ENCODE peak calls at places on chromosomes 7 and 10, in nine cellular contexts. One of them, this sample, is unnamed.

GRCh38 chr10:70571636-70572439 is 30.7 kb downstream of the PRF1 start:
- DNase-seq in lung: no peak
- DNase-seq in HT1080: no peak
- DNase-seq in EL: no peak
- DNase-seq in NCI-H1092 treated with DMSO at 0.1 percent for 48 hours: no peak
- DNase-seq in fibroblast of pulmonary artery: no peak
- DNase-seq in mesothelial cell of epicardium: no peak
- DNase-seq in activated T-cell treated with anti-CD3 and anti-CD28 coated beads for 48 hours: no peak
- DNase-seq in T-helper 9 cell: no peak
- DNase-seq in this sample: no peak

GRCh38 chr10:44510716-44511115 is 125.8 kb upstream of the CXCL12 start:
- DNase-seq in lung: no peak
- DNase-seq in HT1080: no peak
- DNase-seq in EL: peak; percentile 74
- DNase-seq in NCI-H1092 treated with DMSO at 0.1 percent for 48 hours: no peak
- DNase-seq in fibroblast of pulmonary artery: peak; percentile 58
- DNase-seq in mesothelial cell of epicardium: no peak
- DNase-seq in activated T-cell treated with anti-CD3 and anti-CD28 coated beads for 48 hours: no peak
- DNase-seq in T-helper 9 cell: no peak
- DNase-seq in this sample: no peak

GRCh38 chr7:100808354-100808875 is 18.9 kb downstream of the EPHB4 start:
- DNase-seq in lung: no peak
- DNase-seq in HT1080: no peak
- DNase-seq in EL: no peak
- DNase-seq in NCI-H1092 treated with DMSO at 0.1 percent for 48 hours: no peak
- DNase-seq in fibroblast of pulmonary artery: no peak
- DNase-seq in mesothelial cell of epicardium: no peak
- DNase-seq in activated T-cell treated with anti-CD3 and anti-CD28 coated beads for 48 hours: no peak
- DNase-seq in T-helper 9 cell: no peak
- DNase-seq in this sample: no peak

GRCh38 chr10:116970050-116970449 is 34.9 kb downstream of the SHTN1 start:
- DNase-seq in lung: no peak
- DNase-seq in HT1080: no peak
- DNase-seq in EL: no peak
- DNase-seq in NCI-H1092 treated with DMSO at 0.1 percent for 48 hours: no peak
- DNase-seq in fibroblast of pulmonary artery: no peak
- DNase-seq in mesothelial cell of epicardium: no peak
- DNase-seq in activated T-cell treated with anti-CD3 and anti-CD28 coated beads for 48 hours: no peak
- DNase-seq in T-helper 9 cell: no peak
- DNase-seq in this sample: no peak

GRCh38 chr7:143485500-143485899 is 7.8 kb downstream of the TAS2R41 start:
- DNase-seq in lung: no peak
- DNase-seq in HT1080: peak; percentile 6
- DNase-seq in EL: peak; percentile 67
- DNase-seq in NCI-H1092 treated with DMSO at 0.1 percent for 48 hours: no peak
- DNase-seq in fibroblast of pulmonary artery: no peak
- DNase-seq in mesothelial cell of epicardium: no peak
- DNase-seq in activated T-cell treated with anti-CD3 and anti-CD28 coated beads for 48 hours: no peak
- DNase-seq in T-helper 9 cell: no peak
- DNase-seq in this sample: no peak

GRCh38 chr7:137241655-137242054 is 101.9 kb downstream of the PTN start:
- DNase-seq in lung: no peak
- DNase-seq in HT1080: no peak
- DNase-seq in EL: no peak
- DNase-seq in NCI-H1092 treated with DMSO at 0.1 percent for 48 hours: no peak
- DNase-seq in fibroblast of pulmonary artery: no peak
- DNase-seq in mesothelial cell of epicardium: no peak
- DNase-seq in activated T-cell treated with anti-CD3 and anti-CD28 coated beads for 48 hours: no peak
- DNase-seq in T-helper 9 cell: no peak
- DNase-seq in this sample: no peak

GRCh38 chr7:6478186-6478585 is 30.4 kb upstream of the DAGLB start:
- DNase-seq in lung: no peak
- DNase-seq in HT1080: no peak
- DNase-seq in EL: no peak
- DNase-seq in NCI-H1092 treated with DMSO at 0.1 percent for 48 hours: no peak
- DNase-seq in fibroblast of pulmonary artery: no peak
- DNase-seq in mesothelial cell of epicardium: no peak
- DNase-seq in activated T-cell treated with anti-CD3 and anti-CD28 coated beads for 48 hours: no peak
- DNase-seq in T-helper 9 cell: no peak
- DNase-seq in this sample: no peak

GRCh38 chr10:114766470-114766869 is 55.1 kb upstream of the FHIP2A start:
- DNase-seq in lung: no peak
- DNase-seq in HT1080: no peak
- DNase-seq in EL: no peak
- DNase-seq in NCI-H1092 treated with DMSO at 0.1 percent for 48 hours: no peak
- DNase-seq in fibroblast of pulmonary artery: no peak
- DNase-seq in mesothelial cell of epicardium: no peak
- DNase-seq in activated T-cell treated with anti-CD3 and anti-CD28 coated beads for 48 hours: no peak
- DNase-seq in T-helper 9 cell: no peak
- DNase-seq in this sample: no peak

GRCh38 chr10:63595072-63595471 is 73.9 kb downstream of the REEP3 start:
- DNase-seq in lung: no peak
- DNase-seq in HT1080: no peak
- DNase-seq in EL: no peak
- DNase-seq in NCI-H1092 treated with DMSO at 0.1 percent for 48 hours: no peak
- DNase-seq in fibroblast of pulmonary artery: peak; percentile 19
- DNase-seq in mesothelial cell of epicardium: no peak
- DNase-seq in activated T-cell treated with anti-CD3 and anti-CD28 coated beads for 48 hours: no peak
- DNase-seq in T-helper 9 cell: no peak
- DNase-seq in this sample: no peak

GRCh38 chr7:141700848-141701371 is 1.1 kb downstream of the DENND11 start:
- DNase-seq in lung: peak; percentile 30
- DNase-seq in HT1080: no peak
- DNase-seq in EL: no peak
- DNase-seq in NCI-H1092 treated with DMSO at 0.1 percent for 48 hours: no peak
- DNase-seq in fibroblast of pulmonary artery: no peak
- DNase-seq in mesothelial cell of epicardium: no peak
- DNase-seq in activated T-cell treated with anti-CD3 and anti-CD28 coated beads for 48 hours: no peak
- DNase-seq in T-helper 9 cell: no peak
- DNase-seq in this sample: no peak

GRCh38 chr10:67788028-67788886 is 49.7 kb downstream of the DNAJC12 start:
- DNase-seq in lung: peak; percentile 51
- DNase-seq in HT1080: no peak
- DNase-seq in EL: peak; percentile 41
- DNase-seq in NCI-H1092 treated with DMSO at 0.1 percent for 48 hours: no peak
- DNase-seq in fibroblast of pulmonary artery: peak; percentile 28
- DNase-seq in mesothelial cell of epicardium: no peak
- DNase-seq in activated T-cell treated with anti-CD3 and anti-CD28 coated beads for 48 hours: peak; percentile 73
- DNase-seq in T-helper 9 cell: peak; percentile 67
- DNase-seq in this sample: peak; percentile 77

GRCh38 chr10:122294006-122294405 is 22.9 kb downstream of the BTBD16 start:
- DNase-seq in lung: no peak
- DNase-seq in HT1080: no peak
- DNase-seq in EL: no peak
- DNase-seq in NCI-H1092 treated with DMSO at 0.1 percent for 48 hours: no peak
- DNase-seq in fibroblast of pulmonary artery: no peak
- DNase-seq in mesothelial cell of epicardium: no peak
- DNase-seq in activated T-cell treated with anti-CD3 and anti-CD28 coated beads for 48 hours: no peak
- DNase-seq in T-helper 9 cell: no peak
- DNase-seq in this sample: no peak

GRCh38 chr7:21887779-21888178 is 57.9 kb downstream of the CDCA7L start:
- DNase-seq in lung: no peak
- DNase-seq in HT1080: no peak
- DNase-seq in EL: no peak
- DNase-seq in NCI-H1092 treated with DMSO at 0.1 percent for 48 hours: no peak
- DNase-seq in fibroblast of pulmonary artery: no peak
- DNase-seq in mesothelial cell of epicardium: no peak
- DNase-seq in activated T-cell treated with anti-CD3 and anti-CD28 coated beads for 48 hours: no peak
- DNase-seq in T-helper 9 cell: no peak
- DNase-seq in this sample: no peak

GRCh38 chr7:1651031-1651446 is 19.0 kb upstream of the ELFN1 start:
- DNase-seq in lung: no peak
- DNase-seq in HT1080: no peak
- DNase-seq in EL: no peak
- DNase-seq in NCI-H1092 treated with DMSO at 0.1 percent for 48 hours: no peak
- DNase-seq in fibroblast of pulmonary artery: no peak
- DNase-seq in mesothelial cell of epicardium: no peak
- DNase-seq in activated T-cell treated with anti-CD3 and anti-CD28 coated beads for 48 hours: no peak
- DNase-seq in T-helper 9 cell: no peak
- DNase-seq in this sample: no peak

GRCh38 chr10:132987671-132988571 is 45.6 kb upstream of the CFAP46 start:
- DNase-seq in lung: no peak
- DNase-seq in HT1080: peak; percentile 83
- DNase-seq in EL: peak; percentile 92
- DNase-seq in NCI-H1092 treated with DMSO at 0.1 percent for 48 hours: no peak
- DNase-seq in fibroblast of pulmonary artery: peak; percentile 86
- DNase-seq in mesothelial cell of epicardium: no peak
- DNase-seq in activated T-cell treated with anti-CD3 and anti-CD28 coated beads for 48 hours: no peak
- DNase-seq in T-helper 9 cell: no peak
- DNase-seq in this sample: no peak

GRCh38 chr10:129694633-129695356 is 227.8 kb downstream of the MGMT start:
- DNase-seq in lung: no peak
- DNase-seq in HT1080: no peak
- DNase-seq in EL: no peak
- DNase-seq in NCI-H1092 treated with DMSO at 0.1 percent for 48 hours: no peak
- DNase-seq in fibroblast of pulmonary artery: no peak
- DNase-seq in mesothelial cell of epicardium: no peak
- DNase-seq in activated T-cell treated with anti-CD3 and anti-CD28 coated beads for 48 hours: no peak
- DNase-seq in T-helper 9 cell: no peak
- DNase-seq in this sample: no peak

GRCh38 chr7:117960351-117960750 is 87.1 kb upstream of the CTTNBP2 start:
- DNase-seq in lung: no peak
- DNase-seq in HT1080: no peak
- DNase-seq in EL: no peak
- DNase-seq in NCI-H1092 treated with DMSO at 0.1 percent for 48 hours: no peak
- DNase-seq in fibroblast of pulmonary artery: no peak
- DNase-seq in mesothelial cell of epicardium: no peak
- DNase-seq in activated T-cell treated with anti-CD3 and anti-CD28 coated beads for 48 hours: no peak
- DNase-seq in T-helper 9 cell: no peak
- DNase-seq in this sample: no peak